ENCODE peak calls at places on chromosomes 6 and 20, in four cellular contexts. Z is fibroblast of lung, I is neural progenitor cell, R is astrocyte. K is an unnamed sample.

GRCh38 chr6:90364846-90365401 is 68.3 kb upstream of the BACH2 start:
- DNase-seq in Z (no peak), I (no peak), R (no peak), K (no peak)

GRCh38 chr6:166630421-166630820 is 3.4 kb upstream of the RPS6KA2 start:
- DNase-seq in Z (no peak), I (no peak), R (no peak), K (no peak)

GRCh38 chr20:46113071-46113470 is 5.0 kb upstream of the CD40 start:
- DNase-seq in Z (no peak), I (no peak), R (no peak), K (no peak)

GRCh38 chr20:1186367-1186991 is 1.7 kb upstream of the TMEM74B start:
- DNase-seq in Z (no peak), I (no peak), R (no peak), K (peak; percentile 87)

GRCh38 chr6:25971187-25971811 is 8.7 kb downstream of the TRIM38 start:
- DNase-seq in Z (peak; percentile 95), I (no peak), R (peak; percentile 95), K (peak; percentile 86)

GRCh38 chr6:136274062-136274461 is 15.6 kb downstream of the BCLAF1 start:
- DNase-seq in Z (peak; percentile 37), I (no peak), R (no peak), K (no peak)

GRCh38 chr6:8075185-8075584 is 11.0 kb upstream of the BLOC1S5 start:
- DNase-seq in Z (no peak), I (no peak), R (no peak), K (no peak)

GRCh38 chr6:28742668-28743270 is 181.0 kb downstream of the TRIM27 start:
- DNase-seq in Z (peak; percentile 35), I (peak; percentile 72), R (peak; percentile 30), K (peak; percentile 97)

GRCh38 chr20:5297280-5298004 is 19.3 kb downstream of the PROKR2 start:
- DNase-seq in Z (no peak), I (no peak), R (peak; percentile 19), K (no peak)

GRCh38 chr6:116631379-116631990 is 15.2 kb downstream of the RSPH4A start:
- DNase-seq in Z (no peak), I (peak; percentile 1), R (no peak), K (peak; percentile 4)

GRCh38 chr6:169246445-169246844 is 7.2 kb downstream of the THBS2 start:
- DNase-seq in Z (no peak), I (no peak), R (no peak), K (no peak)

GRCh38 chr6:38346291-38347079 is 293.2 kb downstream of the BTBD9 start:
- DNase-seq in Z (peak; percentile 65), I (no peak), R (peak; percentile 98), K (peak; percentile 86)

GRCh38 chr20:9053108-9053507 is 15.8 kb upstream of the PLCB4 start:
- DNase-seq in Z (no peak), I (no peak), R (no peak), K (no peak)

GRCh38 chr6:15441215-15441868 is 195.5 kb downstream of the JARID2 start:
- DNase-seq in Z (peak; percentile 86), I (peak; percentile 69), R (peak; percentile 40), K (peak; percentile 77)

GRCh38 chr6:20440291-20440690 is 38.6 kb downstream of the E2F3 start:
- DNase-seq in Z (no peak), I (no peak), R (no peak), K (no peak)

GRCh38 chr20:19074828-19075516 is 137.5 kb upstream of the SLC24A3 start:
- DNase-seq in Z (no peak), I (no peak), R (no peak), K (peak; percentile 22)

GRCh38 chr6:158231551-158232444 is 63.6 kb downstream of the GTF2H5 start:
- DNase-seq in Z (peak; percentile 57), I (peak; percentile 92), R (peak; percentile 48), K (peak; percentile 72)

GRCh38 chr6:65707134-65707826 is at the start of gene EYS:
- DNase-seq in Z (no peak), I (peak; percentile 9), R (no peak), K (no peak)

GRCh38 chr20:59013959-59014608 is 5.1 kb upstream of the TUBB1 start:
- DNase-seq in Z (peak; percentile 72), I (no peak), R (peak; percentile 70), K (no peak)

GRCh38 chr6:57432919-57433684 is 115.7 kb downstream of the PRIM2 start:
- DNase-seq in Z (peak; percentile 10), I (no peak), R (no peak), K (no peak)

GRCh38 chr20:52893498-52893897 is 78.7 kb upstream of the TSHZ2 start:
- DNase-seq in Z (no peak), I (no peak), R (no peak), K (no peak)

GRCh38 chr6:3292431-3293197 is 33.9 kb downstream of the PSMG4 start:
- DNase-seq in Z (no peak), I (no peak), R (no peak), K (no peak)

GRCh38 chr20:22904905-22905304 is 130.2 kb upstream of the SSTR4 start:
- DNase-seq in Z (no peak), I (no peak), R (no peak), K (no peak)

GRCh38 chr6:165049362-165049761 is 260.0 kb downstream of the C6orf118 start:
- DNase-seq in Z (no peak), I (peak; percentile 78), R (peak; percentile 9), K (peak; percentile 86)

GRCh38 chr6:150255840-150256239 is 113.0 kb upstream of the IYD start:
- DNase-seq in Z (no peak), I (no peak), R (no peak), K (no peak)

GRCh38 chr20:57525328-57526053 is 551 bp upstream of the CTCFL start:
- DNase-seq in Z (no peak), I (no peak), R (no peak), K (no peak)

GRCh38 chr20:38932457-38933120 is 6.4 kb downstream of the FAM83D start:
- DNase-seq in Z (peak; percentile 71), I (no peak), R (peak; percentile 71), K (peak; percentile 24)

GRCh38 chr6:125421853-125422252 is 120.1 kb upstream of the HDDC2 start:
- DNase-seq in Z (no peak), I (peak; percentile 68), R (peak; percentile 33), K (peak; percentile 99)

GRCh38 chr6:117440558-117441525 is 15.1 kb upstream of the ROS1 start:
- DNase-seq in Z (peak; percentile 95), I (no peak), R (peak; percentile 99), K (no peak)

GRCh38 chr6:122268394-122268793 is 131.1 kb upstream of the HSF2 start:
- DNase-seq in Z (no peak), I (no peak), R (no peak), K (no peak)

GRCh38 chr20:7078804-7079203 is 311.3 kb downstream of the BMP2 start:
- DNase-seq in Z (no peak), I (no peak), R (no peak), K (no peak)

GRCh38 chr6:168581236-168581635 is 140.3 kb downstream of the SMOC2 start:
- DNase-seq in Z (no peak), I (no peak), R (no peak), K (no peak)

GRCh38 chr6:33205172-33206026 is 944 bp downstream of the HSD17B8 start:
- DNase-seq in Z (no peak), I (peak; percentile 29), R (peak; percentile 86), K (peak; percentile 86)

GRCh38 chr6:139235666-139236065 is 56.1 kb downstream of the TXLNB start:
- DNase-seq in Z (no peak), I (no peak), R (no peak), K (no peak)

DNA sequence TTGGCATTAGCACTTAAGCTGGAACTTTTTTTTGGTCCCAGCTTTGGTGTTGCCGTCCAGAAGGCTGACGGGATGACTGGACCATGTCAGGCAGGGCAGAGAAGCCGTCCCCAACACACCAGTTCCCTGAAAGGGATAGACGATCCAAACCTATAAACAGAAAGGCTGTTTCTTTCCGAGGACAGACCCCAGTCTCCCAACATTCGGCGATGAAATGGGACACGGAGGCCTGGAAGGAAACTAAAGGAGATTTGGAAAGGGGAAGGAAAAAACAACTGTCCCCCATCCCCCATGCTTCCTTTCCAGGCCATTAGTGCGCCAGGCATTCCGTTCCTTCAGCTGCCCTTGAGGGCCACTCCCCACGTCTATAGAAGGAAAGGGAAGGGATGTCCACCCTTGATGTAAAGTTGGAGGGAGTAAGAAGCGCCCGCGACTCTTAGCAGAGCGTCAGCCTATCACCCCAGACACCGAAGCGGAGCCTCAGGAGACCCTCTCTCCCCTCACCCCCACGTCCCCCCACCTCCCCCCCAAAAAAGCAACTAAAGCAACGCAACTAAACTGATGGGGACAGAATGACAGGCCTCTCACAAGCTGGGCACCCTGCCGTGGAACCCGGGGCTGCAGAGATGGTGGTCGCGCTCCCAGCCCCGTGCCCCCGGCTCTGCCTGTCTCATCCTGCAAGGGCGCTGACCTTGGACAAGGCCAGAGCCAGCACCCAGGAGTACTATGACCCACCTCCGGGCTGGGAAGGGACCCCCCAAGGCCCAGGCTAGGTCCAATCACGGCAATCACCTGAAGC is 638 bp downstream of the BLCAP start:
- DNase-seq in Z (peak; percentile 36), I (peak; percentile 52), R (peak; percentile 13), K (peak; percentile 67)
- H3K79me2 ChIP-seq in Z (peaks cover 51% of the 10 kb centered on the region), I (peaks cover 60% of the 10 kb centered on the region), R (peaks cover 57% of the 10 kb centered on the region), K (peaks cover 49% of the 10 kb centered on the region)

GRCh38 chr20:44034451-44034850 is 119.8 kb downstream of the TOX2 start:
- DNase-seq in Z (no peak), I (no peak), R (no peak), K (no peak)
- H3K79me2 ChIP-seq in Z (no peaks in the 10 kb centered on the region), I (no peaks in the 10 kb centered on the region), R (no peaks in the 10 kb centered on the region), K (no peaks in the 10 kb centered on the region)

GRCh38 chr6:111583986-111584385 is 21.7 kb downstream of the TRAF3IP2 start:
- DNase-seq in Z (no peak), I (no peak), R (no peak), K (no peak)
- H3K79me2 ChIP-seq in Z (peaks cover 18% of the 10 kb centered on the region), I (no peaks in the 10 kb centered on the region), R (peaks cover 44% of the 10 kb centered on the region), K (no peaks in the 10 kb centered on the region)

DNA sequence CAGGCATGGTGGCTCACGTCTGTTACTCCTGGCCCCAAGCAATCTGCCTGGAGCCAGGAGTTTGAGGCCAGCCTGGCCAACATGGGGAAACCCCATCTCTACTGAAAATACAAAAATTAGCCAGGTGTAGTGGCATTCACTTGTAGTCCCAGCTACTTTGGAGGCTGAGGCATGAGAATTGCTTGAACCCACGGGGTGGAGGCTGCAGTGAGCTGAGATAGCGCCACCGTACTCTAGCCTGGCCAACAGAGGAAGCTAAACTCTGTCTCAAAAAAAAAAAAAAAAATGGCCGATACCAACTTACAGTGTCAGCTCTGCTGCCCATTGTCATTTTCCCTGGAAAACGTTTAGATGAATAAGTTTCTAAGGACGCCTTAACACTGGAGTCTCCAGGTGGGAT is 489.9 kb downstream of the TFAP2A start:
- DNase-seq in Z (no peak), I (no peak), R (no peak), K (no peak)
- H3K79me2 ChIP-seq in Z (no peaks in the 10 kb centered on the region), I (no peaks in the 10 kb centered on the region), R (no peaks in the 10 kb centered on the region), K (no peaks in the 10 kb centered on the region)

DNA sequence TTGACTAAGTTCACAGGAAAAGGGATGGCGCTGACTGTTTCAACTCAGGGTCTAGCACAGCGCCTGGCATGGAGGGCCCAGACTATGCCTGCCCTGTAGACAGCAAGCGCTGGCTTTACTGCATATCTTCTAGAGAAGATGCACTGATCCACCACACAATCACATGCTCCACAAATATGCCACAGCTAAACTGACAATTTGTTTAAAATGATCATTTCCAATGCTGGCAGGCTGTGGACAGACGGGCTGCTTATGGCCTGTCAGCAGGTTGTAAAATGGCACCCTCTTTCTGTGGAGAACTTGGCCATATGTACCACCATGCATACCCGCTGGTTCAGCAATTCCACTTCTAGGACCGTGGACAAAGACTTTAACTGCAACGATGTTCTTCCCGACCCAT is 40.9 kb downstream of the STAU1 start:
- DNase-seq in Z (no peak), I (no peak), R (no peak), K (no peak)
- H3K79me2 ChIP-seq in Z (peaks cover 2% of the 10 kb centered on the region), I (peaks cover 37% of the 10 kb centered on the region), R (peaks cover 48% of the 10 kb centered on the region), K (no peaks in the 10 kb centered on the region)

GRCh38 chr6:157023958-157024357 is 246.8 kb downstream of the ARID1B start:
- DNase-seq in Z (peak; percentile 94), I (no peak), R (peak; percentile 81), K (no peak)
- H3K79me2 ChIP-seq in Z (peaks cover 26% of the 10 kb centered on the region), I (peaks cover 86% of the 10 kb centered on the region), R (peaks cover 78% of the 10 kb centered on the region), K (peaks cover 18% of the 10 kb centered on the region)